ENCODE peak calls at places on chromosome 3, in four cellular contexts. V, G, S and Z are unnamed samples.

GRCh38 chr3:170848294-170848917 is 21.6 kb downstream of the RPL22L1 start:
- DNase-seq in V (peak), G (peak), S (no peak), Z (peak)

GRCh38 chr3:23372296-23372695 is 169.2 kb downstream of the UBE2E2 start:
- DNase-seq in V (peak), G (peak), S (no peak), Z (peak)

GRCh38 chr3:155386817-155387403 is 93.4 kb upstream of the STRIT1 start:
- DNase-seq in V (peak), G (no peak), S (no peak), Z (no peak)

GRCh38 chr3:49295489-49296058 is 18.5 kb upstream of the C3orf62 start:
- DNase-seq in V (peak), G (peak), S (no peak), Z (peak)

GRCh38 chr3:14899993-14900618 is 47.3 kb upstream of the NR2C2 start:
- DNase-seq in V (no peak), G (no peak), S (no peak), Z (no peak)

GRCh38 chr3:112531358-112531781 is 30.4 kb downstream of the ATG3 start:
- DNase-seq in V (peak), G (peak), S (no peak), Z (peak)

GRCh38 chr3:167787440-167787839 is 51.9 kb downstream of the SERPINI1 start:
- DNase-seq in V (no peak), G (no peak), S (no peak), Z (no peak)

GRCh38 chr3:49469037-49469875 is 811 bp upstream of the DAG1 start:
- DNase-seq in V (peak), G (peak), S (peak), Z (peak)

GRCh38 chr3:155743616-155744015 is 1.3 kb downstream of the PLCH1 start:
- DNase-seq in V (no peak), G (no peak), S (no peak), Z (no peak)

GRCh38 chr3:161957467-161957866 is 460.9 kb downstream of the OTOL1 start:
- DNase-seq in V (no peak), G (no peak), S (peak), Z (peak)

GRCh38 chr3:72145506-72146380 is 360.8 kb upstream of the PROK2 start:
- DNase-seq in V (peak), G (peak), S (peak), Z (peak)

GRCh38 chr3:149204390-149204991 is 17.1 kb downstream of the CP start:
- DNase-seq in V (no peak), G (no peak), S (no peak), Z (no peak)

GRCh38 chr3:9793161-9793781 is 389 bp downstream of the ARPC4 start:
- DNase-seq in V (peak), G (peak), S (no peak), Z (peak)

GRCh38 chr3:185176756-185177359 is 24.0 kb upstream of the C3orf70 start:
- DNase-seq in V (peak), G (peak), S (no peak), Z (peak)

GRCh38 chr3:98577178-98577895 is 16.1 kb downstream of the CPOX start:
- DNase-seq in V (peak), G (peak), S (peak), Z (peak)

GRCh38 chr3:113354307-113354706 is 87.0 kb downstream of the CFAP44 start:
- DNase-seq in V (no peak), G (no peak), S (no peak), Z (no peak)

GRCh38 chr3:23845817-23846216 is 40.1 kb downstream of the UBE2E1 start:
- DNase-seq in V (no peak), G (no peak), S (no peak), Z (no peak)

GRCh38 chr3:57967590-57967989 is 40.6 kb upstream of the FLNB start:
- DNase-seq in V (no peak), G (no peak), S (no peak), Z (no peak)

GRCh38 chr3:55402886-55403605 is 84.1 kb downstream of the WNT5A start:
- DNase-seq in V (no peak), G (no peak), S (no peak), Z (peak)

GRCh38 chr3:135078283-135078682 is 283.2 kb downstream of the EPHB1 start:
- DNase-seq in V (no peak), G (no peak), S (no peak), Z (no peak)

GRCh38 chr3:138947303-138948121 is 495 bp downstream of the FOXL2NB start:
- DNase-seq in V (no peak), G (no peak), S (no peak), Z (no peak)

GRCh38 chr3:59877679-59878427 is 828.0 kb upstream of the CFAP20DC start:
- DNase-seq in V (peak), G (no peak), S (no peak), Z (peak)

GRCh38 chr3:196207159-196207832 is 3.9 kb downstream of the ZDHHC19 start:
- DNase-seq in V (no peak), G (no peak), S (no peak), Z (no peak)
- H3K4me3 ChIP-seq in V (peak), G (peak), S (peak), Z (peak)

GRCh38 chr3:31725568-31725967 is 192.8 kb downstream of the STT3B start:
- DNase-seq in V (no peak), G (no peak), S (no peak), Z (no peak)

GRCh38 chr3:31725976-31726375 is 193.3 kb downstream of the STT3B start:
- DNase-seq in V (no peak), G (no peak), S (no peak), Z (no peak)

GRCh38 chr3:31724144-31724543 is 191.4 kb downstream of the STT3B start:
- DNase-seq in V (no peak), G (no peak), S (no peak), Z (no peak)

GRCh38 chr3:31721709-31722108 is 189.0 kb downstream of the STT3B start:
- DNase-seq in V (peak), G (no peak), S (no peak), Z (no peak)

DNA sequence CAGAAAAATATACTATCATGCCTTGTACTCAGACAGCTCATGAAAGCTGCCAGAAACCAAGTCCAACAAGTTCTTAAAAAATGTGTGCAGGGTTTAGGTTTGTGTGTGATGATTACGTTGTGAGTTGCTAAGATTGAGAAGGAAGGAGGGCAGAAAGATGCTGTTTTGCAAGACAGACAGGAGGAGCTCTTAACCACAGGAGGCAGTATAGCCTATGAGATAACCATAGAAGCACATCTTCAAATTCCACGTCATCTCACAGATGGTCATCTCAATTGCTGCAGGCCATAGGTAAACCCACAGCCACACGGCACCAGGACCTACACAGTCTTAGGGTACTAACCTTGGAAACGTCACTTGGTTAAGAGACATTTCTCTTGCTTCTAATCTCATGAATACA is 192.0 kb downstream of the STT3B start:
- DNase-seq in V (peak), G (no peak), S (no peak), Z (peak)
- TF ChIP-seq CTCF in V (peak), G (peak), S (peak), Z (peak)

GRCh38 chr3:169628567-169628966 is 34.9 kb downstream of the MECOM start:
- DNase-seq in V (no peak), G (no peak), S (no peak), Z (no peak)

GRCh38 chr3:169624533-169624972 is 39.0 kb downstream of the MECOM start:
- DNase-seq in V (no peak), G (no peak), S (no peak), Z (no peak)

GRCh38 chr3:169629895-169630294 is 33.6 kb downstream of the MECOM start:
- DNase-seq in V (no peak), G (no peak), S (no peak), Z (no peak)

GRCh38 chr3:169627789-169628188 is 35.7 kb downstream of the MECOM start:
- DNase-seq in V (no peak), G (no peak), S (no peak), Z (no peak)

DNA sequence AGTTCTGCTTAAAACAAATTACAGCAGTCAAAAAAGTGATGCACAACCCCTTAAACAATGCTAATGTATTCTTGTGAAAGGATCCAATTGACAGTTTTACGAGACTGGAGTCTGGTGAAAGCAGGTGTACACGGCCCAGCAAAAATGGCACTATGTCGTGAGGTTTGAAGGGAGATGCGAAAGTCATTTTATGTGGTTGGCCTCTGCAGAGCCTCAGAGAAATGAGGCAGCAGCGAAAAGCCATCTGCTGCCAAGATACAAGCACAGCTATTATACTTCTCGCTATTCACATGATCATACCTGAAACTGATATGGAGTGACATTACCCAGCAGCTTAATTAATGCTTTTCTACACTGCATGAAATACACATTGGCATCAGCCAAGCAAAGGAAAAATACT is 36.4 kb downstream of the MECOM start:
- DNase-seq in V (no peak), G (no peak), S (no peak), Z (no peak)
- H3K4me3 ChIP-seq in V (no peak), G (no peak), S (no peak), Z (no peak)

DNA sequence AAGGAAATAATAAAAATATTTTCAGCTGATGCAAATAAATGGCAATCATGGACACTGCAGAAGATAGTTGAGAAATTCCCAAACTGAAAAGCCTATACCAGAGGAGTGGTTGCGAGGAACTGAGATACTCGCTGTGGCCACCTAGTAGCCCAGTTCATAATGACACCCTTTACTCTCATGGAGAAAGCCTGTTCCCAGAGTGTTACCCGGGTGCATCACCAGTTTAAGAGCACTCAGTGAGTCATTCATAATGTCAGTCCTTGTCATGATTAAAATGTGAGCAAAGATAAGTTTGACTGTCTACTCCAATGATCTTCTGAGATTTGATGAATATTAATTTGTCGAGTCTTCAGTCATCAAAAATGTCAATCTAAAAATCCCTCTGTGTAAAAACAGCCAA is 138.4 kb upstream of the LRRC3B start:
- DNase-seq in V (no peak), G (no peak), S (no peak), Z (no peak)
- TF ChIP-seq CTCF in V (no peak), G (no peak), S (no peak), Z (no peak)

DNA sequence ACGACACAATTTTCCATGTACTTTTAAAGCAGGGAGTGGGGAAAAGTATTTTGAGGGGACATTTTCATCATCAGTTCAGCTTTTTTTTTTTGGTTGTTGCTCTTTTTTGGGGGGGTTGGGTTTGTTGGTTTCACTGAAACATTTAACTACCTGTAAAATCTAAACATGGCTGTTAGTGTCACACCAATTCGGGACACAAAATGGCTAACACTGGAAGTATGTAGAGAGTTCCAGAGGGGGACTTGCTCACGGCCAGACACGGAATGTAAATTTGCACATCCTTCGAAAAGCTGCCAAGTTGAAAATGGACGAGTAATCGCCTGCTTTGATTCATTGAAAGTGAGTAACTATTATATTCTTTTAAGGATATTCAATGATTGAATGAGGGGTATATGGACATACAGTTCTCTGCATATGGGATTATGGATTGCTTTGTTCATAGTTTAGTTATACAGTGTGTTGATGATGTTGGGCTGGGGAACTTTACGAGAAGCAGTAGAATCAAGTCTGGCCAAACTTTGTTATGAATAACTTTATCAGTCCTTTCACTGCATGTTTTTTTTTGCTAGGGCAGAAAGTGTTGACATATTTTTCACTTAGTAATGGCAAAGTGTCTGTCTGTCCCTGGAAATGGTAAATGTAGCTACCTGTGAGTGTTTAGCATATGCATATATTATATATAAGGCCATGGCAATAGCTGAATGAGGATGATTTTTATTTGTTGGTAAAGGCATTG is 31.5 kb downstream of the MBNL1 start:
- DNase-seq in V (no peak), G (no peak), S (no peak), Z (no peak)
- H3K4me3 ChIP-seq in V (peak), G (no peak), S (peak), Z (no peak)

GRCh38 chr3:53531749-53532148 is 37.3 kb downstream of the CACNA1D start:
- DNase-seq in V (no peak), G (no peak), S (no peak), Z (no peak)
- TF ChIP-seq CTCF in V (no peak), G (no peak), S (no peak), Z (no peak)

GRCh38 chr3:192183109-192183508 is 544.2 kb downstream of the FGF12 start:
- DNase-seq in V (no peak), G (no peak), S (no peak), Z (no peak)
- H3K4me3 ChIP-seq in V (no peak), G (no peak), S (no peak), Z (no peak)